ENCODE peak calls at places on chromosomes 13 and 19, in ten cellular contexts. One of them, this sample, is unnamed.

GRCh38 chr13:96431044-96431581 is 341.2 kb downstream of the HS6ST3 start:
- DNase-seq in A549: peak
- DNase-seq in sigmoid colon: no peak
- DNase-seq in suprapubic skin: no peak
- DNase-seq in SK-N-SH: no peak
- DNase-seq in tibial nerve: no peak
- DNase-seq in H1: no peak
- DNase-seq in K562: no peak
- DNase-seq in transverse colon: no peak
- DNase-seq in stomach: no peak
- DNase-seq in this sample: no peak

GRCh38 chr13:20492641-20493040 is 33.0 kb downstream of the CRYL1 start:
- DNase-seq in SK-N-SH: no peak
- DNase-seq in stomach: no peak
- DNase-seq in K562: peak
- DNase-seq in transverse colon: peak
- DNase-seq in sigmoid colon: no peak
- DNase-seq in H1: peak
- DNase-seq in tibial nerve: no peak
- DNase-seq in suprapubic skin: no peak
- DNase-seq in A549: peak
- DNase-seq in this sample: no peak

GRCh38 chr13:114148521-114148855 is 16.1 kb upstream of the RASA3 start:
- DNase-seq in K562: no peak
- DNase-seq in suprapubic skin: no peak
- DNase-seq in transverse colon: peak
- DNase-seq in stomach: peak
- DNase-seq in A549: no peak
- DNase-seq in H1: no peak
- DNase-seq in sigmoid colon: no peak
- DNase-seq in SK-N-SH: peak
- DNase-seq in tibial nerve: no peak
- DNase-seq in this sample: no peak

GRCh38 chr13:113022391-113023216 is 53.6 kb downstream of the MCF2L start:
- DNase-seq in A549: no peak
- DNase-seq in H1: no peak
- DNase-seq in SK-N-SH: no peak
- DNase-seq in tibial nerve: no peak
- DNase-seq in K562: no peak
- DNase-seq in sigmoid colon: no peak
- DNase-seq in stomach: no peak
- DNase-seq in suprapubic skin: no peak
- DNase-seq in transverse colon: no peak
- DNase-seq in this sample: no peak

GRCh38 chr19:48455171-48455907 is at the start of gene KCNJ14:
- DNase-seq in suprapubic skin: no peak
- DNase-seq in K562: peak
- DNase-seq in H1: no peak
- DNase-seq in sigmoid colon: no peak
- DNase-seq in SK-N-SH: no peak
- DNase-seq in tibial nerve: no peak
- DNase-seq in transverse colon: no peak
- DNase-seq in A549: no peak
- DNase-seq in stomach: no peak
- DNase-seq in this sample: no peak

GRCh38 chr13:97346561-97347254 is 87.3 kb upstream of the RAP2A start:
- DNase-seq in H1: no peak
- DNase-seq in K562: no peak
- DNase-seq in tibial nerve: no peak
- DNase-seq in SK-N-SH: no peak
- DNase-seq in stomach: no peak
- DNase-seq in sigmoid colon: no peak
- DNase-seq in transverse colon: no peak
- DNase-seq in A549: no peak
- DNase-seq in suprapubic skin: no peak
- DNase-seq in this sample: no peak

GRCh38 chr13:34941835-34942731 is at the start of gene NBEA:
- DNase-seq in transverse colon: peak
- DNase-seq in tibial nerve: peak
- DNase-seq in stomach: peak
- DNase-seq in suprapubic skin: peak
- DNase-seq in SK-N-SH: peak
- DNase-seq in K562: peak
- DNase-seq in A549: peak
- DNase-seq in sigmoid colon: peak
- DNase-seq in H1: peak
- DNase-seq in this sample: peak

GRCh38 chr19:29193116-29193515 is 19.8 kb downstream of the UQCRFS1 start:
- DNase-seq in K562: no peak
- DNase-seq in H1: no peak
- DNase-seq in sigmoid colon: no peak
- DNase-seq in A549: no peak
- DNase-seq in tibial nerve: no peak
- DNase-seq in suprapubic skin: no peak
- DNase-seq in SK-N-SH: no peak
- DNase-seq in transverse colon: no peak
- DNase-seq in stomach: no peak
- DNase-seq in this sample: no peak

GRCh38 chr19:367561-367960 is 23.0 kb upstream of the MIER2 start:
- DNase-seq in suprapubic skin: no peak
- DNase-seq in tibial nerve: no peak
- DNase-seq in K562: no peak
- DNase-seq in SK-N-SH: no peak
- DNase-seq in sigmoid colon: no peak
- DNase-seq in stomach: no peak
- DNase-seq in H1: no peak
- DNase-seq in transverse colon: no peak
- DNase-seq in A549: no peak
- DNase-seq in this sample: no peak

GRCh38 chr13:72820898-72821279 is 39.0 kb downstream of the PIBF1 start:
- DNase-seq in sigmoid colon: no peak
- DNase-seq in transverse colon: no peak
- DNase-seq in H1: no peak
- DNase-seq in A549: no peak
- DNase-seq in tibial nerve: no peak
- DNase-seq in SK-N-SH: no peak
- DNase-seq in suprapubic skin: no peak
- DNase-seq in K562: no peak
- DNase-seq in stomach: no peak
- DNase-seq in this sample: no peak

GRCh38 chr13:22076658-22077057 is 405.8 kb downstream of the FGF9 start:
- DNase-seq in SK-N-SH: no peak
- DNase-seq in sigmoid colon: no peak
- DNase-seq in suprapubic skin: no peak
- DNase-seq in tibial nerve: no peak
- DNase-seq in K562: no peak
- DNase-seq in H1: no peak
- DNase-seq in A549: no peak
- DNase-seq in stomach: no peak
- DNase-seq in transverse colon: no peak
- DNase-seq in this sample: no peak

GRCh38 chr19:375395-376110 is 31.0 kb upstream of the MIER2 start:
- DNase-seq in tibial nerve: no peak
- DNase-seq in A549: no peak
- DNase-seq in SK-N-SH: no peak
- DNase-seq in H1: no peak
- DNase-seq in K562: no peak
- DNase-seq in transverse colon: no peak
- DNase-seq in stomach: no peak
- DNase-seq in suprapubic skin: no peak
- DNase-seq in sigmoid colon: peak
- DNase-seq in this sample: no peak

GRCh38 chr13:39888865-39889810 is 233.7 kb downstream of the COG6 start:
- DNase-seq in K562: no peak
- DNase-seq in tibial nerve: no peak
- DNase-seq in H1: no peak
- DNase-seq in transverse colon: no peak
- DNase-seq in SK-N-SH: no peak
- DNase-seq in sigmoid colon: no peak
- DNase-seq in suprapubic skin: no peak
- DNase-seq in stomach: no peak
- DNase-seq in A549: no peak
- DNase-seq in this sample: no peak

GRCh38 chr13:26019241-26019640 is 32.6 kb downstream of the SHISA2 start:
- DNase-seq in SK-N-SH: no peak
- DNase-seq in tibial nerve: no peak
- DNase-seq in suprapubic skin: no peak
- DNase-seq in sigmoid colon: no peak
- DNase-seq in A549: no peak
- DNase-seq in H1: peak
- DNase-seq in transverse colon: no peak
- DNase-seq in stomach: no peak
- DNase-seq in K562: no peak
- DNase-seq in this sample: no peak

GRCh38 chr13:93296584-93296983 is 70.0 kb downstream of the GPC6 start:
- DNase-seq in transverse colon: no peak
- DNase-seq in SK-N-SH: no peak
- DNase-seq in A549: no peak
- DNase-seq in K562: no peak
- DNase-seq in suprapubic skin: no peak
- DNase-seq in H1: no peak
- DNase-seq in tibial nerve: no peak
- DNase-seq in sigmoid colon: no peak
- DNase-seq in stomach: no peak
- DNase-seq in this sample: no peak

GRCh38 chr19:43997631-43998290 is 5.0 kb upstream of the ZNF230 start:
- DNase-seq in tibial nerve: no peak
- DNase-seq in stomach: no peak
- DNase-seq in suprapubic skin: no peak
- DNase-seq in H1: no peak
- DNase-seq in transverse colon: no peak
- DNase-seq in A549: no peak
- DNase-seq in K562: no peak
- DNase-seq in SK-N-SH: no peak
- DNase-seq in sigmoid colon: no peak
- DNase-seq in this sample: no peak

DNA sequence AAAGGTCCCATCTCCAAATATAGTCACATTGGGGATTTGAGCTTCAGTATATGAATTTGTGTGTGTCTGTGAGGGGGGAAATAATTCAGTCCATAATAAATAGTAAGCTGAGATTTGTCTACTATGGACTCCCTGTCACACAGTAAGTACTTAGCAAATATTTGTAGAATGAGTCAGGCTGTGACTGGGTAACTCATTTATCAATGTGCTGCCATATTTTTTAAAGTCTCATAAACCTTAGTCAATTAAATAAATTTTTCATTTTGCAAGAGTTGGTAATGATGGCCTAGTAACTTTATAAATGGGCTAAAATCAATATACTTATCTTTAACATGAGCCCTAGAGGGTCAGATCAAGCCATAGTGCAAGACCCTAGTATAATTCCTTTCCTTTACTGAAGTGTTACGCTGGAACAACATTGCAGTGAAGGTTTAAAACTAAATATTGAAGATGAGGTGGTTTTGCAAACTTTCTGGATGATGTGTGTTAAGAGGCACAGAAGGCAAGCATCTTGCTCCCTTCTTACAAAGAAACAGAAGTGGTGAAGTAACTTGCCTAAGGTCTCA is 305.1 kb downstream of the KCNRG start:
- DNase-seq in stomach: no peak
- DNase-seq in H1: no peak
- DNase-seq in SK-N-SH: no peak
- DNase-seq in K562: no peak
- DNase-seq in sigmoid colon: no peak
- DNase-seq in transverse colon: no peak
- DNase-seq in tibial nerve: no peak
- DNase-seq in suprapubic skin: no peak
- DNase-seq in A549: peak
- DNase-seq in this sample: no peak
- TF ChIP-seq EP300 in stomach: no peak
- TF ChIP-seq EP300 in H1: no peak
- TF ChIP-seq EP300 in SK-N-SH: no peak
- TF ChIP-seq EP300 in K562: no peak
- TF ChIP-seq EP300 in sigmoid colon: no peak
- TF ChIP-seq EP300 in transverse colon: no peak
- TF ChIP-seq EP300 in tibial nerve: no peak
- TF ChIP-seq EP300 in suprapubic skin: no peak
- TF ChIP-seq EP300 in A549: no peak
- TF ChIP-seq EP300 in this sample: no peak

DNA sequence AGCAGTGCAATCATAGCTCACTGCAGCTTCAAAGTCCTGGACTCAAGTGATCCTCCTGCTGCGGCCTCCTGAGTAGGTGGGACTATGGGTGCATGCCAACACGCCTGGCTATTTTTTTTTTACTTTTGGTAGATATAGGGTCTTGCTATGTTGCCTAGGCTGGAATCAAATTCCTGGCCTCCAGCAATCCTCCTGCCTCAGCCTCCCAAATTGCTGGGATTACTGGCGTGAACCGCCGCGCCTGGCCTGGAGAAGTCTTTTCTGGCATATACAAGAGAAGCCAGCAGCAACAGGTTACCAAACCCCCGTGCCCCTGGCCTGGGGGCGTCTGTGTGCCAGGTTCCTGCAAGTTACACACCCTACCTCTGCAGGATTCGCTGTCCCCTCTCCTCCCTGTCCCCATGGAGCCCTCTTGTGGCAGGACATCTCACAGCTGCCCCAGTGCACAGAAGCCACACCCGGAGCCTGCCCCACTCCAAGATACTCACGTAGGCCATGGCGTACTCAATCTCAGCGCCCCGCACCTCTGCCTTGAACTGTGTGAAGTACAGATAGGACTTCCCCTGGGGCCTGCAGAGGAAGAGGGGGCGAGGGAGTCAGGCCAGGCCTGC is 9.9 kb downstream of the MYDGF start:
- DNase-seq in suprapubic skin: no peak
- DNase-seq in transverse colon: peak
- DNase-seq in tibial nerve: no peak
- DNase-seq in K562: no peak
- DNase-seq in A549: peak
- DNase-seq in H1: peak
- DNase-seq in sigmoid colon: peak
- DNase-seq in SK-N-SH: no peak
- DNase-seq in stomach: peak
- DNase-seq in this sample: no peak
- TF ChIP-seq CTCF in suprapubic skin: no peak
- TF ChIP-seq CTCF in transverse colon: no peak
- TF ChIP-seq CTCF in tibial nerve: peak
- TF ChIP-seq CTCF in K562: peak
- TF ChIP-seq CTCF in A549: peak
- TF ChIP-seq CTCF in H1: peak
- TF ChIP-seq CTCF in sigmoid colon: no peak
- TF ChIP-seq CTCF in SK-N-SH: peak
- TF ChIP-seq CTCF in stomach: no peak
- TF ChIP-seq CTCF in this sample: no peak

GRCh38 chr13:76438050-76438449 is 448.2 kb downstream of the KCTD12 start:
- DNase-seq in K562: no peak
- DNase-seq in transverse colon: no peak
- DNase-seq in sigmoid colon: no peak
- DNase-seq in A549: no peak
- DNase-seq in stomach: no peak
- DNase-seq in suprapubic skin: no peak
- DNase-seq in H1: no peak
- DNase-seq in SK-N-SH: no peak
- DNase-seq in tibial nerve: no peak
- DNase-seq in this sample: no peak
- H3K27ac ChIP-seq in K562: no peak
- H3K27ac ChIP-seq in transverse colon: no peak
- H3K27ac ChIP-seq in sigmoid colon: no peak
- H3K27ac ChIP-seq in A549: no peak
- H3K27ac ChIP-seq in stomach: no peak
- H3K27ac ChIP-seq in suprapubic skin: no peak
- H3K27ac ChIP-seq in H1: no peak
- H3K27ac ChIP-seq in SK-N-SH: no peak
- H3K27ac ChIP-seq in tibial nerve: no peak
- H3K27ac ChIP-seq in this sample: no peak

GRCh38 chr19:6363429-6363828 is 2.1 kb downstream of the CLPP start:
- DNase-seq in H1: no peak
- DNase-seq in K562: no peak
- DNase-seq in sigmoid colon: no peak
- DNase-seq in A549: no peak
- DNase-seq in tibial nerve: no peak
- DNase-seq in transverse colon: no peak
- DNase-seq in stomach: no peak
- DNase-seq in suprapubic skin: no peak
- DNase-seq in SK-N-SH: no peak
- DNase-seq in this sample: no peak
- TF ChIP-seq EP300 in H1: no peak
- TF ChIP-seq EP300 in K562: no peak
- TF ChIP-seq EP300 in sigmoid colon: no peak
- TF ChIP-seq EP300 in A549: no peak
- TF ChIP-seq EP300 in tibial nerve: no peak
- TF ChIP-seq EP300 in transverse colon: no peak
- TF ChIP-seq EP300 in stomach: no peak
- TF ChIP-seq EP300 in suprapubic skin: no peak
- TF ChIP-seq EP300 in SK-N-SH: no peak
- TF ChIP-seq EP300 in this sample: no peak

This sample was measured in ovary.